ENCODE peak calls at places on chromosomes 4 and X, in four cellular contexts. O is GM13977, I is Daoy, J is endothelial cell. M is an unnamed sample.

GRCh38 chr4:6466756-6467381 is 5.5 kb downstream of the PPP2R2C start:
- DNase-seq in J (no peak), O (no peak), I (no peak), M (no peak)

GRCh38 chr4:25654031-25654970 is 1.4 kb upstream of the SLC34A2 start:
- DNase-seq in I (no peak), J (no peak), O (no peak), M (no peak)

GRCh38 chr4:15847746-15848145 is 69.6 kb downstream of the CD38 start:
- DNase-seq in I (no peak), O (no peak), J (no peak), M (no peak)

GRCh38 chr4:87541521-87541920 is 12.3 kb upstream of the SPARCL1 start:
- DNase-seq in O (no peak), I (no peak), J (no peak), M (no peak)

GRCh38 chr4:187309456-187309855 is 585.8 kb upstream of the FAT1 start:
- DNase-seq in I (no peak), O (no peak), J (no peak), M (no peak)

GRCh38 chrX:150944233-150944632 is 38.9 kb upstream of the HMGB3 start:
- DNase-seq in J (no peak), O (no peak), I (no peak), M (peak; percentile 35)

GRCh38 chr4:92064574-92064973 is 239.2 kb upstream of the GRID2 start:
- DNase-seq in O (no peak), I (no peak), J (no peak), M (no peak)

GRCh38 chrX:41634284-41634683 is 54.5 kb upstream of the GPR34 start:
- DNase-seq in O (no peak), J (no peak), I (no peak), M (no peak)

GRCh38 chrX:50448565-50448964 is 22.1 kb downstream of the DGKK start:
- DNase-seq in O (no peak), J (no peak), I (peak; percentile 21), M (no peak)

GRCh38 chr4:143253156-143253555 is 68.4 kb downstream of the USP38 start:
- DNase-seq in I (peak; percentile 31), O (no peak), J (no peak), M (no peak)

GRCh38 chrX:65688403-65688881 is 21.0 kb downstream of the MSN start:
- DNase-seq in J (no peak), I (no peak), O (peak; percentile 57), M (no peak)

GRCh38 chrX:97326456-97326855 is 442.7 kb downstream of the RPA4 start:
- DNase-seq in O (peak; percentile 39), J (no peak), I (no peak), M (no peak)

GRCh38 chr4:13427599-13428325 is 56.4 kb downstream of the RAB28 start:
- DNase-seq in I (no peak), O (no peak), J (no peak), M (no peak)

M was measured in iPS DF 6.9.